ENCODE peak calls at places on chromosomes 12 and 14, in five cellular contexts. I is stimulated activated CD4-positive, alpha-beta T cell treated with anti-CD3 and anti-CD28 coated beads, TNF-alpha, amount 100 ng/mL, for 24 hours; A is nucleus accumbens; C is dorsolateral prefrontal cortex; B is NCI-H460. P is an unnamed sample.

GRCh38 chr14:100580316-100581227 is 6.6 kb downstream of the BEGAIN start:
- DNase-seq in C (no peak), I (no peak), A (no peak), B (no peak), P (no peak)

GRCh38 chr12:120971299-120972180 is 6.8 kb upstream of the HNF1A start:
- DNase-seq in I (no peak), B (peak; percentile 64), A (no peak), C (no peak), P (peak; percentile 18)

GRCh38 chr12:47207005-47207717 is 127.4 kb upstream of the AMIGO2 start:
- DNase-seq in I (no peak), B (no peak), C (no peak), A (no peak), P (no peak)

GRCh38 chr12:39235990-39236767 is 206.7 kb downstream of the KIF21A start:
- DNase-seq in I (no peak), C (no peak), A (no peak), B (no peak), P (no peak)

GRCh38 chr14:87955501-87955900 is 37.5 kb downstream of the GALC start:
- DNase-seq in A (no peak), B (no peak), C (no peak), I (no peak), P (no peak)

GRCh38 chr12:90355701-90356345 is 599.2 kb downstream of the CCER1 start:
- DNase-seq in I (no peak), B (no peak), C (no peak), A (no peak), P (no peak)

GRCh38 chr12:65593206-65593833 is 231.0 kb upstream of the HMGA2 start:
- DNase-seq in A (no peak), I (no peak), C (no peak), B (no peak), P (no peak)

GRCh38 chr14:90277581-90278198 is 21.3 kb downstream of the PSMC1 start:
- DNase-seq in C (no peak), A (no peak), I (no peak), B (no peak), P (no peak)

GRCh38 chr14:65222434-65222833 is 120.1 kb upstream of the MAX start:
- DNase-seq in I (peak; percentile 28), C (peak; percentile 72), A (peak; percentile 48), B (peak; percentile 50), P (peak; percentile 25)

GRCh38 chr14:99910337-99911268 is 117.4 kb downstream of the EML1 start:
- DNase-seq in A (no peak), B (peak; percentile 11), C (no peak), I (no peak), P (no peak)

GRCh38 chr12:111225307-111225706 is 143.6 kb downstream of the PHETA1 start:
- DNase-seq in A (no peak), I (no peak), B (no peak), C (no peak), P (no peak)

GRCh38 chr12:54134850-54135249 is 53.9 kb downstream of the SMUG1 start:
- DNase-seq in A (no peak), I (no peak), B (no peak), C (no peak), P (no peak)

GRCh38 chr14:105486974-105487448 is 325 bp downstream of the CRIP1 start:
- DNase-seq in B (peak; percentile 45), A (no peak), C (no peak), I (no peak), P (no peak)

GRCh38 chr12:19186722-19187661 is 57.5 kb downstream of the PLEKHA5 start:
- DNase-seq in I (no peak), A (no peak), B (peak; percentile 45), C (no peak), P (no peak)

GRCh38 chr14:20683125-20683895 is 1.1 kb upstream of the RNASE4 start:
- DNase-seq in A (peak; percentile 74), I (peak; percentile 66), B (peak; percentile 93), C (peak; percentile 81), P (peak; percentile 62)

GRCh38 chr14:103315368-103315911 is 18.6 kb upstream of the EIF5 start:
- DNase-seq in I (no peak), B (no peak), A (no peak), C (no peak), P (no peak)

P was measured in stimulated activated effector memory CD8-positive, alpha-beta T cell treated with anti-CD3 and anti-CD28 coated beads, Interleukin-12 subunit alpha, Interleukin-12 subunit beta, amount 100 ng/mL, for 72 hours.